ENCODE peak calls at places on chromosomes 6 and 20, in seven cellular contexts. One of them, this sample, is unnamed.

GRCh38 chr6:155646443-155646842 is 190.8 kb upstream of the NOX3 start:
- DNase-seq in activated naive CD8-positive, alpha-beta T cell treated with anti-CD3 and anti-CD28 coated beads, Interleukin-2, amount 50 U/mL, for 24 hours: no peak
- DNase-seq in HTR-8/SVneo: no peak
- DNase-seq in activated CD8-positive, alpha-beta memory T cell treated with anti-CD3 and anti-CD28 coated beads for 1 hour: no peak
- DNase-seq in stimulated activated CD4-positive, alpha-beta T cell treated with anti-CD3 and anti-CD28 coated beads, Interleukin-2, amount 100 ng/mL, for 24 hours: no peak
- DNase-seq in hippocampal formation: no peak
- DNase-seq in A172: no peak
- DNase-seq in this sample: no peak

GRCh38 chr6:125821825-125822281 is 31.1 kb downstream of the NCOA7 start:
- DNase-seq in activated naive CD8-positive, alpha-beta T cell treated with anti-CD3 and anti-CD28 coated beads, Interleukin-2, amount 50 U/mL, for 24 hours: no peak
- DNase-seq in HTR-8/SVneo: peak
- DNase-seq in activated CD8-positive, alpha-beta memory T cell treated with anti-CD3 and anti-CD28 coated beads for 1 hour: no peak
- DNase-seq in stimulated activated CD4-positive, alpha-beta T cell treated with anti-CD3 and anti-CD28 coated beads, Interleukin-2, amount 100 ng/mL, for 24 hours: no peak
- DNase-seq in hippocampal formation: peak
- DNase-seq in A172: peak
- DNase-seq in this sample: no peak

GRCh38 chr6:149723771-149724417 is 6.0 kb upstream of the LATS1 start:
- DNase-seq in activated naive CD8-positive, alpha-beta T cell treated with anti-CD3 and anti-CD28 coated beads, Interleukin-2, amount 50 U/mL, for 24 hours: peak
- DNase-seq in HTR-8/SVneo: peak
- DNase-seq in activated CD8-positive, alpha-beta memory T cell treated with anti-CD3 and anti-CD28 coated beads for 1 hour: no peak
- DNase-seq in stimulated activated CD4-positive, alpha-beta T cell treated with anti-CD3 and anti-CD28 coated beads, Interleukin-2, amount 100 ng/mL, for 24 hours: peak
- DNase-seq in hippocampal formation: peak
- DNase-seq in A172: peak
- DNase-seq in this sample: no peak

GRCh38 chr6:94270040-94270689 is 850.8 kb upstream of the EPHA7 start:
- DNase-seq in activated naive CD8-positive, alpha-beta T cell treated with anti-CD3 and anti-CD28 coated beads, Interleukin-2, amount 50 U/mL, for 24 hours: no peak
- DNase-seq in HTR-8/SVneo: no peak
- DNase-seq in activated CD8-positive, alpha-beta memory T cell treated with anti-CD3 and anti-CD28 coated beads for 1 hour: no peak
- DNase-seq in stimulated activated CD4-positive, alpha-beta T cell treated with anti-CD3 and anti-CD28 coated beads, Interleukin-2, amount 100 ng/mL, for 24 hours: no peak
- DNase-seq in hippocampal formation: no peak
- DNase-seq in A172: no peak
- DNase-seq in this sample: no peak

GRCh38 chr6:10526156-10526555 is 5.0 kb downstream of the GCNT2 start:
- DNase-seq in activated naive CD8-positive, alpha-beta T cell treated with anti-CD3 and anti-CD28 coated beads, Interleukin-2, amount 50 U/mL, for 24 hours: no peak
- DNase-seq in HTR-8/SVneo: no peak
- DNase-seq in activated CD8-positive, alpha-beta memory T cell treated with anti-CD3 and anti-CD28 coated beads for 1 hour: no peak
- DNase-seq in stimulated activated CD4-positive, alpha-beta T cell treated with anti-CD3 and anti-CD28 coated beads, Interleukin-2, amount 100 ng/mL, for 24 hours: no peak
- DNase-seq in hippocampal formation: no peak
- DNase-seq in A172: peak
- DNase-seq in this sample: no peak

GRCh38 chr6:137926207-137926731 is 59.2 kb downstream of the TNFAIP3 start:
- DNase-seq in activated naive CD8-positive, alpha-beta T cell treated with anti-CD3 and anti-CD28 coated beads, Interleukin-2, amount 50 U/mL, for 24 hours: peak
- DNase-seq in HTR-8/SVneo: peak
- DNase-seq in activated CD8-positive, alpha-beta memory T cell treated with anti-CD3 and anti-CD28 coated beads for 1 hour: no peak
- DNase-seq in stimulated activated CD4-positive, alpha-beta T cell treated with anti-CD3 and anti-CD28 coated beads, Interleukin-2, amount 100 ng/mL, for 24 hours: peak
- DNase-seq in hippocampal formation: no peak
- DNase-seq in A172: peak
- DNase-seq in this sample: no peak

GRCh38 chr6:80535914-80536565 is 429.6 kb downstream of the BCKDHB start:
- DNase-seq in activated naive CD8-positive, alpha-beta T cell treated with anti-CD3 and anti-CD28 coated beads, Interleukin-2, amount 50 U/mL, for 24 hours: no peak
- DNase-seq in HTR-8/SVneo: no peak
- DNase-seq in activated CD8-positive, alpha-beta memory T cell treated with anti-CD3 and anti-CD28 coated beads for 1 hour: no peak
- DNase-seq in stimulated activated CD4-positive, alpha-beta T cell treated with anti-CD3 and anti-CD28 coated beads, Interleukin-2, amount 100 ng/mL, for 24 hours: no peak
- DNase-seq in hippocampal formation: no peak
- DNase-seq in A172: no peak
- DNase-seq in this sample: no peak

GRCh38 chr6:34908194-34908593 is 19.1 kb downstream of the ANKS1A start:
- DNase-seq in activated naive CD8-positive, alpha-beta T cell treated with anti-CD3 and anti-CD28 coated beads, Interleukin-2, amount 50 U/mL, for 24 hours: no peak
- DNase-seq in HTR-8/SVneo: no peak
- DNase-seq in activated CD8-positive, alpha-beta memory T cell treated with anti-CD3 and anti-CD28 coated beads for 1 hour: no peak
- DNase-seq in stimulated activated CD4-positive, alpha-beta T cell treated with anti-CD3 and anti-CD28 coated beads, Interleukin-2, amount 100 ng/mL, for 24 hours: no peak
- DNase-seq in hippocampal formation: no peak
- DNase-seq in A172: no peak
- DNase-seq in this sample: no peak

GRCh38 chr6:7805828-7806227 is 79.9 kb downstream of the BMP6 start:
- DNase-seq in activated naive CD8-positive, alpha-beta T cell treated with anti-CD3 and anti-CD28 coated beads, Interleukin-2, amount 50 U/mL, for 24 hours: no peak
- DNase-seq in HTR-8/SVneo: no peak
- DNase-seq in activated CD8-positive, alpha-beta memory T cell treated with anti-CD3 and anti-CD28 coated beads for 1 hour: no peak
- DNase-seq in stimulated activated CD4-positive, alpha-beta T cell treated with anti-CD3 and anti-CD28 coated beads, Interleukin-2, amount 100 ng/mL, for 24 hours: no peak
- DNase-seq in hippocampal formation: no peak
- DNase-seq in A172: peak
- DNase-seq in this sample: no peak

GRCh38 chr6:98957440-98957839 is 9.7 kb upstream of the FBXL4 start:
- DNase-seq in activated naive CD8-positive, alpha-beta T cell treated with anti-CD3 and anti-CD28 coated beads, Interleukin-2, amount 50 U/mL, for 24 hours: no peak
- DNase-seq in HTR-8/SVneo: peak
- DNase-seq in activated CD8-positive, alpha-beta memory T cell treated with anti-CD3 and anti-CD28 coated beads for 1 hour: no peak
- DNase-seq in stimulated activated CD4-positive, alpha-beta T cell treated with anti-CD3 and anti-CD28 coated beads, Interleukin-2, amount 100 ng/mL, for 24 hours: no peak
- DNase-seq in hippocampal formation: no peak
- DNase-seq in A172: peak
- DNase-seq in this sample: no peak

GRCh38 chr6:164098857-164099534 is 684.5 kb downstream of the QKI start:
- DNase-seq in activated naive CD8-positive, alpha-beta T cell treated with anti-CD3 and anti-CD28 coated beads, Interleukin-2, amount 50 U/mL, for 24 hours: no peak
- DNase-seq in HTR-8/SVneo: no peak
- DNase-seq in activated CD8-positive, alpha-beta memory T cell treated with anti-CD3 and anti-CD28 coated beads for 1 hour: no peak
- DNase-seq in stimulated activated CD4-positive, alpha-beta T cell treated with anti-CD3 and anti-CD28 coated beads, Interleukin-2, amount 100 ng/mL, for 24 hours: no peak
- DNase-seq in hippocampal formation: no peak
- DNase-seq in A172: no peak
- DNase-seq in this sample: no peak

GRCh38 chr6:100996409-100996808 is 115.3 kb upstream of the ASCC3 start:
- DNase-seq in activated naive CD8-positive, alpha-beta T cell treated with anti-CD3 and anti-CD28 coated beads, Interleukin-2, amount 50 U/mL, for 24 hours: no peak
- DNase-seq in HTR-8/SVneo: no peak
- DNase-seq in activated CD8-positive, alpha-beta memory T cell treated with anti-CD3 and anti-CD28 coated beads for 1 hour: no peak
- DNase-seq in stimulated activated CD4-positive, alpha-beta T cell treated with anti-CD3 and anti-CD28 coated beads, Interleukin-2, amount 100 ng/mL, for 24 hours: no peak
- DNase-seq in hippocampal formation: no peak
- DNase-seq in A172: no peak
- DNase-seq in this sample: no peak

GRCh38 chr6:16759646-16760535 is 1.4 kb downstream of the ATXN1 start:
- DNase-seq in activated naive CD8-positive, alpha-beta T cell treated with anti-CD3 and anti-CD28 coated beads, Interleukin-2, amount 50 U/mL, for 24 hours: peak
- DNase-seq in HTR-8/SVneo: no peak
- DNase-seq in activated CD8-positive, alpha-beta memory T cell treated with anti-CD3 and anti-CD28 coated beads for 1 hour: no peak
- DNase-seq in stimulated activated CD4-positive, alpha-beta T cell treated with anti-CD3 and anti-CD28 coated beads, Interleukin-2, amount 100 ng/mL, for 24 hours: peak
- DNase-seq in hippocampal formation: peak
- DNase-seq in A172: no peak
- DNase-seq in this sample: no peak

GRCh38 chr6:158837684-158838625 is 18.8 kb upstream of the EZR start:
- DNase-seq in activated naive CD8-positive, alpha-beta T cell treated with anti-CD3 and anti-CD28 coated beads, Interleukin-2, amount 50 U/mL, for 24 hours: no peak
- DNase-seq in HTR-8/SVneo: no peak
- DNase-seq in activated CD8-positive, alpha-beta memory T cell treated with anti-CD3 and anti-CD28 coated beads for 1 hour: no peak
- DNase-seq in stimulated activated CD4-positive, alpha-beta T cell treated with anti-CD3 and anti-CD28 coated beads, Interleukin-2, amount 100 ng/mL, for 24 hours: no peak
- DNase-seq in hippocampal formation: no peak
- DNase-seq in A172: no peak
- DNase-seq in this sample: no peak

GRCh38 chr6:36717871-36718540 is 20.4 kb downstream of the RAB44 start:
- DNase-seq in activated naive CD8-positive, alpha-beta T cell treated with anti-CD3 and anti-CD28 coated beads, Interleukin-2, amount 50 U/mL, for 24 hours: no peak
- DNase-seq in HTR-8/SVneo: no peak
- DNase-seq in activated CD8-positive, alpha-beta memory T cell treated with anti-CD3 and anti-CD28 coated beads for 1 hour: no peak
- DNase-seq in stimulated activated CD4-positive, alpha-beta T cell treated with anti-CD3 and anti-CD28 coated beads, Interleukin-2, amount 100 ng/mL, for 24 hours: no peak
- DNase-seq in hippocampal formation: no peak
- DNase-seq in A172: no peak
- DNase-seq in this sample: no peak

GRCh38 chr20:48217191-48217590 is 431.9 kb upstream of the SULF2 start:
- DNase-seq in activated naive CD8-positive, alpha-beta T cell treated with anti-CD3 and anti-CD28 coated beads, Interleukin-2, amount 50 U/mL, for 24 hours: no peak
- DNase-seq in HTR-8/SVneo: no peak
- DNase-seq in activated CD8-positive, alpha-beta memory T cell treated with anti-CD3 and anti-CD28 coated beads for 1 hour: no peak
- DNase-seq in stimulated activated CD4-positive, alpha-beta T cell treated with anti-CD3 and anti-CD28 coated beads, Interleukin-2, amount 100 ng/mL, for 24 hours: no peak
- DNase-seq in hippocampal formation: no peak
- DNase-seq in A172: no peak
- DNase-seq in this sample: no peak

GRCh38 chr6:4573958-4574481 is 202.2 kb upstream of the CDYL start:
- DNase-seq in activated naive CD8-positive, alpha-beta T cell treated with anti-CD3 and anti-CD28 coated beads, Interleukin-2, amount 50 U/mL, for 24 hours: no peak
- DNase-seq in HTR-8/SVneo: no peak
- DNase-seq in activated CD8-positive, alpha-beta memory T cell treated with anti-CD3 and anti-CD28 coated beads for 1 hour: no peak
- DNase-seq in stimulated activated CD4-positive, alpha-beta T cell treated with anti-CD3 and anti-CD28 coated beads, Interleukin-2, amount 100 ng/mL, for 24 hours: no peak
- DNase-seq in hippocampal formation: no peak
- DNase-seq in A172: no peak
- DNase-seq in this sample: no peak

GRCh38 chr6:169725270-169726048 is 1.2 kb upstream of the PHF10 start:
- DNase-seq in activated naive CD8-positive, alpha-beta T cell treated with anti-CD3 and anti-CD28 coated beads, Interleukin-2, amount 50 U/mL, for 24 hours: peak
- DNase-seq in HTR-8/SVneo: peak
- DNase-seq in activated CD8-positive, alpha-beta memory T cell treated with anti-CD3 and anti-CD28 coated beads for 1 hour: no peak
- DNase-seq in stimulated activated CD4-positive, alpha-beta T cell treated with anti-CD3 and anti-CD28 coated beads, Interleukin-2, amount 100 ng/mL, for 24 hours: peak
- DNase-seq in hippocampal formation: peak
- DNase-seq in A172: peak
- DNase-seq in this sample: no peak

GRCh38 chr6:44235891-44236516 is 10.9 kb upstream of the HSP90AB1 start:
- DNase-seq in activated naive CD8-positive, alpha-beta T cell treated with anti-CD3 and anti-CD28 coated beads, Interleukin-2, amount 50 U/mL, for 24 hours: no peak
- DNase-seq in HTR-8/SVneo: no peak
- DNase-seq in activated CD8-positive, alpha-beta memory T cell treated with anti-CD3 and anti-CD28 coated beads for 1 hour: no peak
- DNase-seq in stimulated activated CD4-positive, alpha-beta T cell treated with anti-CD3 and anti-CD28 coated beads, Interleukin-2, amount 100 ng/mL, for 24 hours: no peak
- DNase-seq in hippocampal formation: no peak
- DNase-seq in A172: no peak
- DNase-seq in this sample: no peak

GRCh38 chr6:168130683-168131371 is 51.8 kb upstream of the FRMD1 start:
- DNase-seq in activated naive CD8-positive, alpha-beta T cell treated with anti-CD3 and anti-CD28 coated beads, Interleukin-2, amount 50 U/mL, for 24 hours: no peak
- DNase-seq in HTR-8/SVneo: no peak
- DNase-seq in activated CD8-positive, alpha-beta memory T cell treated with anti-CD3 and anti-CD28 coated beads for 1 hour: no peak
- DNase-seq in stimulated activated CD4-positive, alpha-beta T cell treated with anti-CD3 and anti-CD28 coated beads, Interleukin-2, amount 100 ng/mL, for 24 hours: no peak
- DNase-seq in hippocampal formation: no peak
- DNase-seq in A172: no peak
- DNase-seq in this sample: no peak

GRCh38 chr6:14867807-14868206 is 378.1 kb upstream of the JARID2 start:
- DNase-seq in activated naive CD8-positive, alpha-beta T cell treated with anti-CD3 and anti-CD28 coated beads, Interleukin-2, amount 50 U/mL, for 24 hours: no peak
- DNase-seq in HTR-8/SVneo: no peak
- DNase-seq in activated CD8-positive, alpha-beta memory T cell treated with anti-CD3 and anti-CD28 coated beads for 1 hour: no peak
- DNase-seq in stimulated activated CD4-positive, alpha-beta T cell treated with anti-CD3 and anti-CD28 coated beads, Interleukin-2, amount 100 ng/mL, for 24 hours: no peak
- DNase-seq in hippocampal formation: no peak
- DNase-seq in A172: no peak
- DNase-seq in this sample: no peak

GRCh38 chr20:58580493-58580835 is 65.3 kb upstream of the APCDD1L start:
- DNase-seq in activated naive CD8-positive, alpha-beta T cell treated with anti-CD3 and anti-CD28 coated beads, Interleukin-2, amount 50 U/mL, for 24 hours: no peak
- DNase-seq in HTR-8/SVneo: no peak
- DNase-seq in activated CD8-positive, alpha-beta memory T cell treated with anti-CD3 and anti-CD28 coated beads for 1 hour: no peak
- DNase-seq in stimulated activated CD4-positive, alpha-beta T cell treated with anti-CD3 and anti-CD28 coated beads, Interleukin-2, amount 100 ng/mL, for 24 hours: no peak
- DNase-seq in hippocampal formation: no peak
- DNase-seq in A172: no peak
- DNase-seq in this sample: no peak

GRCh38 chr6:28892525-28892924 is 31.3 kb downstream of the TRIM27 start:
- DNase-seq in activated naive CD8-positive, alpha-beta T cell treated with anti-CD3 and anti-CD28 coated beads, Interleukin-2, amount 50 U/mL, for 24 hours: no peak
- DNase-seq in HTR-8/SVneo: no peak
- DNase-seq in activated CD8-positive, alpha-beta memory T cell treated with anti-CD3 and anti-CD28 coated beads for 1 hour: no peak
- DNase-seq in stimulated activated CD4-positive, alpha-beta T cell treated with anti-CD3 and anti-CD28 coated beads, Interleukin-2, amount 100 ng/mL, for 24 hours: no peak
- DNase-seq in hippocampal formation: no peak
- DNase-seq in A172: no peak
- DNase-seq in this sample: no peak

GRCh38 chr6:29696147-29697129 is 15.5 kb upstream of the ZFP57 start:
- DNase-seq in activated naive CD8-positive, alpha-beta T cell treated with anti-CD3 and anti-CD28 coated beads, Interleukin-2, amount 50 U/mL, for 24 hours: no peak
- DNase-seq in HTR-8/SVneo: peak
- DNase-seq in activated CD8-positive, alpha-beta memory T cell treated with anti-CD3 and anti-CD28 coated beads for 1 hour: no peak
- DNase-seq in stimulated activated CD4-positive, alpha-beta T cell treated with anti-CD3 and anti-CD28 coated beads, Interleukin-2, amount 100 ng/mL, for 24 hours: no peak
- DNase-seq in hippocampal formation: no peak
- DNase-seq in A172: no peak
- DNase-seq in this sample: no peak

GRCh38 chr20:51860015-51860882 is 57.9 kb upstream of the SALL4 start:
- DNase-seq in activated naive CD8-positive, alpha-beta T cell treated with anti-CD3 and anti-CD28 coated beads, Interleukin-2, amount 50 U/mL, for 24 hours: no peak
- DNase-seq in HTR-8/SVneo: peak
- DNase-seq in activated CD8-positive, alpha-beta memory T cell treated with anti-CD3 and anti-CD28 coated beads for 1 hour: no peak
- DNase-seq in stimulated activated CD4-positive, alpha-beta T cell treated with anti-CD3 and anti-CD28 coated beads, Interleukin-2, amount 100 ng/mL, for 24 hours: no peak
- DNase-seq in hippocampal formation: no peak
- DNase-seq in A172: peak
- DNase-seq in this sample: no peak

GRCh38 chr6:11363881-11364576 is 131.6 kb upstream of the NEDD9 start:
- DNase-seq in activated naive CD8-positive, alpha-beta T cell treated with anti-CD3 and anti-CD28 coated beads, Interleukin-2, amount 50 U/mL, for 24 hours: peak
- DNase-seq in HTR-8/SVneo: no peak
- DNase-seq in activated CD8-positive, alpha-beta memory T cell treated with anti-CD3 and anti-CD28 coated beads for 1 hour: no peak
- DNase-seq in stimulated activated CD4-positive, alpha-beta T cell treated with anti-CD3 and anti-CD28 coated beads, Interleukin-2, amount 100 ng/mL, for 24 hours: peak
- DNase-seq in hippocampal formation: no peak
- DNase-seq in A172: no peak
- DNase-seq in this sample: no peak